ENCODE peak calls at places on chromosomes 4 and X, in four cellular contexts. A is AG04449, S is colonic mucosa, J is fibroblast of lung. I is an unnamed sample.

GRCh38 chrX:17397074-17397473 is 22.1 kb downstream of the NHS start:
- DNase-seq in S (no peak), J (peak; percentile 69), A (no peak), I (no peak)

GRCh38 chr4:21992330-21992729 is 43.8 kb upstream of the KCNIP4 start:
- DNase-seq in J (peak; percentile 76), S (no peak), A (no peak), I (no peak)

GRCh38 chr4:100823066-100823992 is 305.5 kb upstream of the EMCN start:
- DNase-seq in J (peak; percentile 76), S (no peak), A (no peak), I (no peak)

GRCh38 chr4:16835597-16836247 is 62.7 kb downstream of the LDB2 start:
- DNase-seq in S (no peak), A (no peak), J (no peak), I (no peak)

GRCh38 chr4:102324725-102325124 is 20.6 kb downstream of the SLC39A8 start:
- DNase-seq in J (no peak), A (no peak), S (no peak), I (no peak)

GRCh38 chr4:149997881-149998421 is 80.3 kb upstream of the DCLK2 start:
- DNase-seq in J (peak; percentile 69), S (peak; percentile 63), A (no peak), I (peak; percentile 10)

GRCh38 chrX:9492901-9493300 is 28.0 kb downstream of the TBL1X start:
- DNase-seq in J (peak; percentile 41), A (no peak), S (no peak), I (no peak)

GRCh38 chr4:158630893-158631292 is 40.8 kb downstream of the C4orf46 start:
- DNase-seq in J (peak; percentile 86), S (peak; percentile 34), A (no peak), I (no peak)

GRCh38 chr4:83890816-83891215 is 354.9 kb downstream of the GPAT3 start:
- DNase-seq in J (peak; percentile 31), S (no peak), A (no peak), I (no peak)

GRCh38 chrX:148310402-148311200 is 189.8 kb upstream of the AFF2 start:
- DNase-seq in A (no peak), S (no peak), J (no peak), I (no peak)

GRCh38 chr4:174209296-174209695 is 74.2 kb downstream of the FBXO8 start:
- DNase-seq in J (no peak), S (no peak), A (no peak), I (no peak)

GRCh38 chr4:157221426-157221894 is 932 bp downstream of the GRIA2 start:
- DNase-seq in A (no peak), J (peak; percentile 1), S (no peak), I (no peak)

GRCh38 chrX:63744850-63745249 is 40.2 kb downstream of the ARHGEF9 start:
- DNase-seq in S (no peak), J (no peak), A (no peak), I (no peak)

GRCh38 chr4:151087467-151087866 is 12.0 kb upstream of the RPS3A start:
- DNase-seq in J (no peak), A (no peak), S (no peak), I (no peak)

GRCh38 chr4:148056879-148057278 is 325.0 kb downstream of the ARHGAP10 start:
- DNase-seq in J (peak; percentile 77), S (peak; percentile 58), A (no peak), I (peak; percentile 28)

GRCh38 chr4:10831727-10832408 is 147.3 kb upstream of the CLNK start:
- DNase-seq in J (no peak), A (no peak), S (no peak), I (no peak)

GRCh38 chr4:156765277-156765676 is 206.3 kb downstream of the PDGFC start:
- DNase-seq in S (no peak), A (no peak), J (peak; percentile 63), I (no peak)

GRCh38 chr4:77852892-77853495 is 9.6 kb upstream of the MRPL1 start:
- DNase-seq in J (no peak), S (peak; percentile 25), A (no peak), I (no peak)

GRCh38 chr4:24837781-24838180 is 42.4 kb downstream of the SOD3 start:
- DNase-seq in S (no peak), J (no peak), A (no peak), I (no peak)

GRCh38 chr4:2070421-2071251 is 11.5 kb downstream of the NAT8L start:
- DNase-seq in S (no peak), A (no peak), J (no peak), I (no peak)

GRCh38 chr4:74886490-74886889 is 46.4 kb upstream of the PARM1 start:
- DNase-seq in A (peak; percentile 10), S (no peak), J (peak; percentile 55), I (no peak)

GRCh38 chr4:180669637-180670036 is 1573.6 kb upstream of the TENM3 start:
- DNase-seq in A (no peak), S (no peak), J (peak; percentile 96), I (no peak)

GRCh38 chrX:113982766-113983165 is 601.1 kb upstream of the HTR2C start:
- DNase-seq in S (peak; percentile 32), A (no peak), J (no peak), I (no peak)

GRCh38 chrX:133657455-133657854 is 242.2 kb upstream of the GPC4 start:
- DNase-seq in A (no peak), J (no peak), S (no peak), I (no peak)

GRCh38 chr4:38948551-38948950 is 80.9 kb downstream of the FAM114A1 start:
- DNase-seq in A (peak; percentile 78), S (no peak), J (peak; percentile 92), I (no peak)

GRCh38 chrX:44871114-44871645 is 1.8 kb upstream of the KDM6A start:
- DNase-seq in J (peak; percentile 33), S (peak; percentile 48), A (no peak), I (peak; percentile 32)

GRCh38 chr4:158010346-158010745 is 162.5 kb downstream of the GASK1B start:
- DNase-seq in A (no peak), J (peak; percentile 36), S (no peak), I (no peak)

GRCh38 chrX:129144172-129145038 is 378.9 kb downstream of the SMARCA1 start:
- DNase-seq in A (no peak), J (peak; percentile 13), S (no peak), I (no peak)

GRCh38 chr4:88422403-88422802 is 34.5 kb upstream of the HERC5 start:
- DNase-seq in A (no peak), J (no peak), S (no peak), I (no peak)

GRCh38 chr4:175590205-175590604 is 221.9 kb downstream of the GPM6A start:
- DNase-seq in J (no peak), A (no peak), S (no peak), I (no peak)

GRCh38 chr4:143186202-143186601 is 1.5 kb downstream of the USP38 start:
- DNase-seq in S (no peak), A (no peak), J (peak; percentile 55), I (no peak)

GRCh38 chr4:4308800-4309441 is 18.9 kb downstream of the ZBTB49 start:
- DNase-seq in S (no peak), J (peak; percentile 79), A (peak; percentile 67), I (no peak)

GRCh38 chrX:52574416-52575275 is 57.8 kb upstream of the XAGE1B start:
- DNase-seq in A (no peak), J (peak; percentile 53), S (peak; percentile 41), I (peak; percentile 46)

GRCh38 chr4:71209161-71209560 is 129.7 kb upstream of the SLC4A4 start:
- DNase-seq in A (no peak), S (no peak), J (peak; percentile 91), I (no peak)

GRCh38 chr4:139887962-139888735 is 222.5 kb downstream of the MGST2 start:
- DNase-seq in J (no peak), S (no peak), A (no peak), I (no peak)